ENCODE peak calls at places on chromosomes 3 and 15, in six cellular contexts. One of them, this sample, is unnamed.
A peak's percentile ranks its signal among the peaks of the same experiment; 100 is the strongest.

GRCh38 chr15:61519296-61519695 is 290.2 kb upstream of the RORA start:
- DNase-seq in PC-3: no peak
- DNase-seq in upper lobe of left lung: no peak
- DNase-seq in CD8-positive, alpha-beta T cell: no peak
- DNase-seq in IMR-90: no peak
- DNase-seq in cardiac muscle cell: no peak
- DNase-seq in this sample: no peak

GRCh38 chr15:92383528-92384326 is 10.0 kb upstream of the ST8SIA2 start:
- DNase-seq in cardiac muscle cell: peak; percentile 30
- DNase-seq in IMR-90: peak; percentile 3
- DNase-seq in CD8-positive, alpha-beta T cell: no peak
- DNase-seq in PC-3: peak; percentile 35
- DNase-seq in upper lobe of left lung: no peak
- DNase-seq in this sample: peak; percentile 44

GRCh38 chr15:99726333-99726732 is 6.9 kb downstream of the LYSMD4 start:
- DNase-seq in IMR-90: no peak
- DNase-seq in upper lobe of left lung: no peak
- DNase-seq in cardiac muscle cell: no peak
- DNase-seq in PC-3: no peak
- DNase-seq in CD8-positive, alpha-beta T cell: no peak
- DNase-seq in this sample: no peak

GRCh38 chr15:73273181-73274002 is 95.4 kb downstream of the HCN4 start:
- DNase-seq in IMR-90: peak; percentile 67
- DNase-seq in CD8-positive, alpha-beta T cell: peak; percentile 31
- DNase-seq in PC-3: peak; percentile 63
- DNase-seq in upper lobe of left lung: no peak
- DNase-seq in cardiac muscle cell: peak; percentile 81
- DNase-seq in this sample: peak; percentile 73

GRCh38 chr3:52973806-52974205 is 72.1 kb downstream of the SFMBT1 start:
- DNase-seq in CD8-positive, alpha-beta T cell: no peak
- DNase-seq in IMR-90: peak; percentile 59
- DNase-seq in PC-3: no peak
- DNase-seq in upper lobe of left lung: no peak
- DNase-seq in cardiac muscle cell: no peak
- DNase-seq in this sample: no peak

GRCh38 chr15:95095250-95095649 is 863.9 kb downstream of the MCTP2 start:
- DNase-seq in upper lobe of left lung: no peak
- DNase-seq in CD8-positive, alpha-beta T cell: no peak
- DNase-seq in cardiac muscle cell: no peak
- DNase-seq in IMR-90: no peak
- DNase-seq in PC-3: no peak
- DNase-seq in this sample: no peak

GRCh38 chr3:195087321-195087720 is 183.6 kb downstream of the XXYLT1 start:
- DNase-seq in IMR-90: no peak
- DNase-seq in cardiac muscle cell: no peak
- DNase-seq in PC-3: no peak
- DNase-seq in CD8-positive, alpha-beta T cell: no peak
- DNase-seq in upper lobe of left lung: no peak
- DNase-seq in this sample: no peak

GRCh38 chr15:88650556-88650955 is 11.7 kb downstream of the ISG20 start:
- DNase-seq in IMR-90: no peak
- DNase-seq in PC-3: no peak
- DNase-seq in cardiac muscle cell: no peak
- DNase-seq in upper lobe of left lung: peak; percentile 17
- DNase-seq in CD8-positive, alpha-beta T cell: no peak
- DNase-seq in this sample: no peak

GRCh38 chr3:105199217-105199616 is 167.5 kb upstream of the ALCAM start:
- DNase-seq in CD8-positive, alpha-beta T cell: no peak
- DNase-seq in cardiac muscle cell: no peak
- DNase-seq in upper lobe of left lung: no peak
- DNase-seq in PC-3: no peak
- DNase-seq in IMR-90: no peak
- DNase-seq in this sample: no peak

GRCh38 chr3:132228923-132229322 is 88.3 kb upstream of the ACP3 start:
- DNase-seq in PC-3: peak; percentile 43
- DNase-seq in CD8-positive, alpha-beta T cell: no peak
- DNase-seq in IMR-90: peak; percentile 10
- DNase-seq in upper lobe of left lung: no peak
- DNase-seq in cardiac muscle cell: no peak
- DNase-seq in this sample: peak; percentile 21

GRCh38 chr15:52112203-52112750 is 298 bp downstream of the BCL2L10 start:
- DNase-seq in CD8-positive, alpha-beta T cell: peak; percentile 45
- DNase-seq in cardiac muscle cell: no peak
- DNase-seq in IMR-90: no peak
- DNase-seq in PC-3: no peak
- DNase-seq in upper lobe of left lung: peak; percentile 27
- DNase-seq in this sample: peak; percentile 45

GRCh38 chr3:172586447-172586846 is 63.2 kb upstream of the TNFSF10 start:
- DNase-seq in PC-3: no peak
- DNase-seq in IMR-90: no peak
- DNase-seq in CD8-positive, alpha-beta T cell: no peak
- DNase-seq in upper lobe of left lung: no peak
- DNase-seq in cardiac muscle cell: peak; percentile 48
- DNase-seq in this sample: no peak

GRCh38 chr3:129559565-129560079 is 16.6 kb downstream of the H1-8 start:
- DNase-seq in CD8-positive, alpha-beta T cell: no peak
- DNase-seq in cardiac muscle cell: no peak
- DNase-seq in upper lobe of left lung: no peak
- DNase-seq in IMR-90: no peak
- DNase-seq in PC-3: no peak
- DNase-seq in this sample: no peak

GRCh38 chr3:129557737-129558037 is 14.7 kb downstream of the H1-8 start:
- DNase-seq in PC-3: no peak
- DNase-seq in CD8-positive, alpha-beta T cell: no peak
- DNase-seq in IMR-90: no peak
- DNase-seq in cardiac muscle cell: no peak
- DNase-seq in upper lobe of left lung: no peak
- DNase-seq in this sample: no peak

GRCh38 chr3:129558772-129559564 is 16.0 kb downstream of the H1-8 start:
- DNase-seq in IMR-90: peak; percentile 74
- DNase-seq in cardiac muscle cell: peak; percentile 77
- DNase-seq in upper lobe of left lung: no peak
- DNase-seq in PC-3: no peak
- DNase-seq in CD8-positive, alpha-beta T cell: no peak
- DNase-seq in this sample: peak; percentile 79

GRCh38 chr3:129556890-129557736 is 14.1 kb downstream of the H1-8 start:
- DNase-seq in IMR-90: no peak
- DNase-seq in cardiac muscle cell: no peak
- DNase-seq in PC-3: no peak
- DNase-seq in upper lobe of left lung: no peak
- DNase-seq in CD8-positive, alpha-beta T cell: no peak
- DNase-seq in this sample: peak; percentile 89

GRCh38 chr3:129558076-129558771 is 15.2 kb downstream of the H1-8 start:
- DNase-seq in cardiac muscle cell: no peak
- DNase-seq in IMR-90: peak; percentile 19
- DNase-seq in CD8-positive, alpha-beta T cell: no peak
- DNase-seq in upper lobe of left lung: no peak
- DNase-seq in PC-3: no peak
- DNase-seq in this sample: peak; percentile 28
- H3K4me1 ChIP-seq in cardiac muscle cell: peaks cover 67% of the 10 kb centered on the region
- H3K4me1 ChIP-seq in IMR-90: peaks cover 39% of the 10 kb centered on the region
- H3K4me1 ChIP-seq in CD8-positive, alpha-beta T cell: peaks cover 10% of the 10 kb centered on the region
- H3K4me1 ChIP-seq in upper lobe of left lung: peaks cover 59% of the 10 kb centered on the region
- H3K4me1 ChIP-seq in PC-3: no peaks in the 10 kb centered on the region
- H3K4me1 ChIP-seq in this sample: peaks cover 36% of the 10 kb centered on the region

GRCh38 chr3:157174265-157174615 is 14.3 kb upstream of the CCNL1 start:
- DNase-seq in CD8-positive, alpha-beta T cell: no peak
- DNase-seq in upper lobe of left lung: peak; percentile 46
- DNase-seq in cardiac muscle cell: no peak
- DNase-seq in IMR-90: no peak
- DNase-seq in PC-3: no peak
- DNase-seq in this sample: peak; percentile 61
- H3K4me3 ChIP-seq in CD8-positive, alpha-beta T cell: peak overlapping the region; percentile 53
- H3K4me3 ChIP-seq in upper lobe of left lung: peak overlapping the region; percentile 59
- H3K4me3 ChIP-seq in cardiac muscle cell: peak overlapping the region; percentile 32
- H3K4me3 ChIP-seq in IMR-90: peak overlapping the region; percentile 43
- H3K4me3 ChIP-seq in PC-3: peak overlapping the region; percentile 59
- H3K4me3 ChIP-seq in this sample: peak overlapping the region; percentile 74

GRCh38 chr3:177914224-177914623 is 622.0 kb upstream of the KCNMB2 start:
- DNase-seq in IMR-90: no peak
- DNase-seq in PC-3: no peak
- DNase-seq in CD8-positive, alpha-beta T cell: no peak
- DNase-seq in cardiac muscle cell: no peak
- DNase-seq in upper lobe of left lung: no peak
- DNase-seq in this sample: no peak
- H3K9me3 ChIP-seq in IMR-90: no peaks in the 10 kb centered on the region
- H3K9me3 ChIP-seq in PC-3: no peaks in the 10 kb centered on the region
- H3K9me3 ChIP-seq in CD8-positive, alpha-beta T cell: no peaks in the 10 kb centered on the region
- H3K9me3 ChIP-seq in cardiac muscle cell: no peaks in the 10 kb centered on the region
- H3K9me3 ChIP-seq in upper lobe of left lung: no peaks in the 10 kb centered on the region
- H3K9me3 ChIP-seq in this sample: no peaks in the 10 kb centered on the region

GRCh38 chr15:63986185-63986680 is 60.1 kb downstream of the DAPK2 start:
- DNase-seq in upper lobe of left lung: no peak
- DNase-seq in CD8-positive, alpha-beta T cell: no peak
- DNase-seq in IMR-90: no peak
- DNase-seq in PC-3: no peak
- DNase-seq in cardiac muscle cell: no peak
- DNase-seq in this sample: peak; percentile 49
- H3K4me1 ChIP-seq in upper lobe of left lung: peaks cover 50% of the 10 kb centered on the region
- H3K4me1 ChIP-seq in CD8-positive, alpha-beta T cell: no peaks in the 10 kb centered on the region
- H3K4me1 ChIP-seq in IMR-90: peaks cover 6% of the 10 kb centered on the region
- H3K4me1 ChIP-seq in PC-3: no peaks in the 10 kb centered on the region
- H3K4me1 ChIP-seq in cardiac muscle cell: peaks cover 9% of the 10 kb centered on the region
- H3K4me1 ChIP-seq in this sample: peaks cover 17% of the 10 kb centered on the region

DNA sequence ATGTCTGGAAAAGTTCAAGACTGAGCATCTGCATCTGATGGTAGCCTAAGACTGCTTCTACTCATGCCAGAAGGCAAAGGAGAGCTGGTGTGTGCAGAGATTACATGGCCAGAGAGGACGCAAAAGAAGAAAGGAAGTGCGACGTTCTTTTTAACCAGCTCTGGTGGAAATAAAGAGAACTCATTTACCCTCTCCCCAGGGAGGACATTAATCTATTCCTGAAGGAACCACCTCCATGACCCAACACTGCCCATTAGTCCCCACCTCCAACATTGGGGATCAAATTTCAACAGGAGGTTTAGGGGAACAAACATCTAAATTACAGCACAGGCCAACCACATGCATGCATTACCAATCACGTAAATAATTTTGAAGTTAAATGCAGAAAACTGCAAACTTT is 1.5 kb upstream of the NCK1 start:
- DNase-seq in CD8-positive, alpha-beta T cell: no peak
- DNase-seq in cardiac muscle cell: peak; percentile 21
- DNase-seq in upper lobe of left lung: no peak
- DNase-seq in IMR-90: no peak
- DNase-seq in PC-3: no peak
- DNase-seq in this sample: peak; percentile 3
- H3K4me3 ChIP-seq in CD8-positive, alpha-beta T cell: peak overlapping the region; percentile 56
- H3K4me3 ChIP-seq in cardiac muscle cell: peak overlapping the region; percentile 88
- H3K4me3 ChIP-seq in upper lobe of left lung: peak overlapping the region; percentile 70
- H3K4me3 ChIP-seq in IMR-90: no peak overlapping the region
- H3K4me3 ChIP-seq in PC-3: peak overlapping the region; percentile 94
- H3K4me3 ChIP-seq in this sample: peak overlapping the region; percentile 81

DNA sequence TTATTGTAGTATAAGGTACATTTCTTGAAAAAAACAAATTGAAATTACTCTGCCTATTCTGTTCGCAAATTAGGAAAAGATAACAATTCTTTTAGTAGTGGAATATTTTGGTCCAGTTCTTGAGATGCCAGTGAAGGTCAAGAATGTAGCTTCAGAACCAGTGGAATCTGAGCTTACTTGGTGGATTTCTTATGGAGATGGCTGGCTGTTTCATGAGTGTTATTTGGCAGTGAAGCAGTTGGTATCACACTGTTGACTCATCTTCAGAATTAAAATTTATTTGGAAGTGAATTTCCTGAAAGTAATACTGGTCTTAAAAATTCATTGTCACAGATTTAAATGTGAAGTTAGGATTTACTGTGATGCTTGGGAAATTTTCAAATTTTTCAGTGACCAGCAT is 19.1 kb downstream of the RNF13 start:
- DNase-seq in cardiac muscle cell: no peak
- DNase-seq in PC-3: no peak
- DNase-seq in IMR-90: peak; percentile 53
- DNase-seq in CD8-positive, alpha-beta T cell: no peak
- DNase-seq in upper lobe of left lung: no peak
- DNase-seq in this sample: peak; percentile 67
- H3K9me3 ChIP-seq in cardiac muscle cell: peaks cover 3% of the 10 kb centered on the region
- H3K9me3 ChIP-seq in PC-3: peaks cover 36% of the 10 kb centered on the region
- H3K9me3 ChIP-seq in IMR-90: peaks cover 8% of the 10 kb centered on the region
- H3K9me3 ChIP-seq in CD8-positive, alpha-beta T cell: peaks cover 7% of the 10 kb centered on the region
- H3K9me3 ChIP-seq in upper lobe of left lung: peaks cover 28% of the 10 kb centered on the region
- H3K9me3 ChIP-seq in this sample: peaks cover 3% of the 10 kb centered on the region